ENCODE peak calls at places on chromosomes 3 and 15, in eight cellular contexts. One of them, this sample, is unnamed.

GRCh38 chr15:46933332-46933731 is 784.0 kb upstream of the SEMA6D start:
- DNase-seq in DMS 273 treated with DMSO at 0.1 percent for 48 hours: no peak
- DNase-seq in activated CD4-positive, alpha-beta T cell treated with anti-CD3 and anti-CD28 coated beads for 24 hours: no peak
- DNase-seq in adrenal gland: no peak
- DNase-seq in A549: no peak
- DNase-seq in fibroblast of mammary gland: no peak
- DNase-seq in lung: no peak
- DNase-seq in fibroblast of gingiva: no peak
- DNase-seq in this sample: no peak

GRCh38 chr3:49638445-49638844 is 35.7 kb upstream of the APEH start:
- DNase-seq in adrenal gland: peak
- DNase-seq in fibroblast of gingiva: no peak
- DNase-seq in lung: no peak
- DNase-seq in fibroblast of mammary gland: peak
- DNase-seq in DMS 273 treated with DMSO at 0.1 percent for 48 hours: no peak
- DNase-seq in A549: peak
- DNase-seq in activated CD4-positive, alpha-beta T cell treated with anti-CD3 and anti-CD28 coated beads for 24 hours: no peak
- DNase-seq in this sample: peak

GRCh38 chr3:30539214-30539613 is 67.2 kb upstream of the TGFBR2 start:
- DNase-seq in DMS 273 treated with DMSO at 0.1 percent for 48 hours: no peak
- DNase-seq in fibroblast of gingiva: no peak
- DNase-seq in activated CD4-positive, alpha-beta T cell treated with anti-CD3 and anti-CD28 coated beads for 24 hours: no peak
- DNase-seq in fibroblast of mammary gland: no peak
- DNase-seq in lung: no peak
- DNase-seq in adrenal gland: no peak
- DNase-seq in A549: no peak
- DNase-seq in this sample: no peak

GRCh38 chr3:147513785-147514184 is 104.6 kb downstream of the ZIC1 start:
- DNase-seq in fibroblast of mammary gland: no peak
- DNase-seq in adrenal gland: no peak
- DNase-seq in fibroblast of gingiva: no peak
- DNase-seq in activated CD4-positive, alpha-beta T cell treated with anti-CD3 and anti-CD28 coated beads for 24 hours: no peak
- DNase-seq in A549: no peak
- DNase-seq in DMS 273 treated with DMSO at 0.1 percent for 48 hours: no peak
- DNase-seq in lung: no peak
- DNase-seq in this sample: no peak

GRCh38 chr15:26095710-26096330 is 232.7 kb upstream of the ATP10A start:
- DNase-seq in lung: no peak
- DNase-seq in fibroblast of gingiva: no peak
- DNase-seq in adrenal gland: no peak
- DNase-seq in DMS 273 treated with DMSO at 0.1 percent for 48 hours: no peak
- DNase-seq in A549: no peak
- DNase-seq in activated CD4-positive, alpha-beta T cell treated with anti-CD3 and anti-CD28 coated beads for 24 hours: no peak
- DNase-seq in fibroblast of mammary gland: peak
- DNase-seq in this sample: no peak

GRCh38 chr3:45477026-45477725 is 88.8 kb downstream of the LARS2 start:
- DNase-seq in A549: no peak
- DNase-seq in fibroblast of gingiva: no peak
- DNase-seq in activated CD4-positive, alpha-beta T cell treated with anti-CD3 and anti-CD28 coated beads for 24 hours: no peak
- DNase-seq in fibroblast of mammary gland: no peak
- DNase-seq in lung: no peak
- DNase-seq in DMS 273 treated with DMSO at 0.1 percent for 48 hours: no peak
- DNase-seq in adrenal gland: no peak
- DNase-seq in this sample: no peak

GRCh38 chr3:194872669-194872977 is 186.9 kb downstream of the FAM43A start:
- DNase-seq in fibroblast of gingiva: peak
- DNase-seq in adrenal gland: no peak
- DNase-seq in DMS 273 treated with DMSO at 0.1 percent for 48 hours: peak
- DNase-seq in fibroblast of mammary gland: peak
- DNase-seq in A549: no peak
- DNase-seq in activated CD4-positive, alpha-beta T cell treated with anti-CD3 and anti-CD28 coated beads for 24 hours: no peak
- DNase-seq in lung: no peak
- DNase-seq in this sample: peak

GRCh38 chr3:30848093-30848779 is 46.2 kb downstream of the GADL1 start:
- DNase-seq in adrenal gland: no peak
- DNase-seq in A549: no peak
- DNase-seq in fibroblast of gingiva: no peak
- DNase-seq in activated CD4-positive, alpha-beta T cell treated with anti-CD3 and anti-CD28 coated beads for 24 hours: no peak
- DNase-seq in DMS 273 treated with DMSO at 0.1 percent for 48 hours: no peak
- DNase-seq in lung: no peak
- DNase-seq in fibroblast of mammary gland: no peak
- DNase-seq in this sample: no peak

GRCh38 chr15:65100427-65100826 is 14.6 kb downstream of the UBAP1L start:
- DNase-seq in activated CD4-positive, alpha-beta T cell treated with anti-CD3 and anti-CD28 coated beads for 24 hours: no peak
- DNase-seq in A549: no peak
- DNase-seq in fibroblast of gingiva: no peak
- DNase-seq in DMS 273 treated with DMSO at 0.1 percent for 48 hours: no peak
- DNase-seq in fibroblast of mammary gland: no peak
- DNase-seq in lung: no peak
- DNase-seq in adrenal gland: no peak
- DNase-seq in this sample: no peak

GRCh38 chr3:111715911-111716523 is 120.9 kb upstream of the ZBED2 start:
- DNase-seq in fibroblast of gingiva: peak
- DNase-seq in A549: peak
- DNase-seq in adrenal gland: peak
- DNase-seq in lung: peak
- DNase-seq in DMS 273 treated with DMSO at 0.1 percent for 48 hours: no peak
- DNase-seq in fibroblast of mammary gland: no peak
- DNase-seq in activated CD4-positive, alpha-beta T cell treated with anti-CD3 and anti-CD28 coated beads for 24 hours: no peak
- DNase-seq in this sample: peak

GRCh38 chr15:76764004-76764403 is 141.1 kb downstream of the SCAPER start:
- DNase-seq in lung: no peak
- DNase-seq in adrenal gland: no peak
- DNase-seq in fibroblast of gingiva: no peak
- DNase-seq in A549: no peak
- DNase-seq in activated CD4-positive, alpha-beta T cell treated with anti-CD3 and anti-CD28 coated beads for 24 hours: no peak
- DNase-seq in fibroblast of mammary gland: no peak
- DNase-seq in DMS 273 treated with DMSO at 0.1 percent for 48 hours: no peak
- DNase-seq in this sample: no peak

GRCh38 chr3:18245721-18246120 is 179.4 kb downstream of the SATB1 start:
- DNase-seq in fibroblast of mammary gland: no peak
- DNase-seq in lung: no peak
- DNase-seq in adrenal gland: no peak
- DNase-seq in A549: no peak
- DNase-seq in DMS 273 treated with DMSO at 0.1 percent for 48 hours: no peak
- DNase-seq in fibroblast of gingiva: no peak
- DNase-seq in activated CD4-positive, alpha-beta T cell treated with anti-CD3 and anti-CD28 coated beads for 24 hours: no peak
- DNase-seq in this sample: no peak

GRCh38 chr3:186966406-186966805 is 36.1 kb downstream of the ST6GAL1 start:
- DNase-seq in lung: no peak
- DNase-seq in fibroblast of mammary gland: no peak
- DNase-seq in A549: no peak
- DNase-seq in DMS 273 treated with DMSO at 0.1 percent for 48 hours: no peak
- DNase-seq in adrenal gland: no peak
- DNase-seq in fibroblast of gingiva: no peak
- DNase-seq in activated CD4-positive, alpha-beta T cell treated with anti-CD3 and anti-CD28 coated beads for 24 hours: no peak
- DNase-seq in this sample: no peak

GRCh38 chr3:65855370-65856100 is 183.2 kb downstream of the MAGI1 start:
- DNase-seq in activated CD4-positive, alpha-beta T cell treated with anti-CD3 and anti-CD28 coated beads for 24 hours: no peak
- DNase-seq in A549: no peak
- DNase-seq in DMS 273 treated with DMSO at 0.1 percent for 48 hours: no peak
- DNase-seq in fibroblast of gingiva: peak
- DNase-seq in fibroblast of mammary gland: peak
- DNase-seq in lung: no peak
- DNase-seq in adrenal gland: no peak
- DNase-seq in this sample: no peak

GRCh38 chr3:21290557-21290956 is 460.5 kb downstream of the ZNF385D start:
- DNase-seq in activated CD4-positive, alpha-beta T cell treated with anti-CD3 and anti-CD28 coated beads for 24 hours: no peak
- DNase-seq in DMS 273 treated with DMSO at 0.1 percent for 48 hours: no peak
- DNase-seq in fibroblast of mammary gland: no peak
- DNase-seq in fibroblast of gingiva: no peak
- DNase-seq in lung: no peak
- DNase-seq in A549: no peak
- DNase-seq in adrenal gland: no peak
- DNase-seq in this sample: no peak

GRCh38 chr3:127061641-127062040 is 78.7 kb downstream of the PLXNA1 start:
- DNase-seq in activated CD4-positive, alpha-beta T cell treated with anti-CD3 and anti-CD28 coated beads for 24 hours: no peak
- DNase-seq in DMS 273 treated with DMSO at 0.1 percent for 48 hours: no peak
- DNase-seq in A549: no peak
- DNase-seq in fibroblast of mammary gland: no peak
- DNase-seq in adrenal gland: no peak
- DNase-seq in lung: no peak
- DNase-seq in fibroblast of gingiva: no peak
- DNase-seq in this sample: no peak

GRCh38 chr3:55750525-55750924 is 263.4 kb upstream of the WNT5A start:
- DNase-seq in adrenal gland: no peak
- DNase-seq in fibroblast of mammary gland: peak
- DNase-seq in DMS 273 treated with DMSO at 0.1 percent for 48 hours: no peak
- DNase-seq in fibroblast of gingiva: peak
- DNase-seq in A549: no peak
- DNase-seq in activated CD4-positive, alpha-beta T cell treated with anti-CD3 and anti-CD28 coated beads for 24 hours: no peak
- DNase-seq in lung: peak
- DNase-seq in this sample: peak

GRCh38 chr3:49707113-49707480 is 12.4 kb downstream of the AMIGO3 start:
- DNase-seq in activated CD4-positive, alpha-beta T cell treated with anti-CD3 and anti-CD28 coated beads for 24 hours: no peak
- DNase-seq in A549: no peak
- DNase-seq in adrenal gland: no peak
- DNase-seq in fibroblast of gingiva: no peak
- DNase-seq in DMS 273 treated with DMSO at 0.1 percent for 48 hours: peak
- DNase-seq in fibroblast of mammary gland: peak
- DNase-seq in lung: no peak
- DNase-seq in this sample: no peak

GRCh38 chr15:85154061-85154460 is 172.4 kb downstream of the PDE8A start:
- DNase-seq in fibroblast of gingiva: no peak
- DNase-seq in DMS 273 treated with DMSO at 0.1 percent for 48 hours: no peak
- DNase-seq in A549: no peak
- DNase-seq in fibroblast of mammary gland: no peak
- DNase-seq in lung: no peak
- DNase-seq in activated CD4-positive, alpha-beta T cell treated with anti-CD3 and anti-CD28 coated beads for 24 hours: no peak
- DNase-seq in adrenal gland: no peak
- DNase-seq in this sample: no peak

GRCh38 chr3:196348698-196349097 is 10.5 kb upstream of the TM4SF19 start:
- DNase-seq in A549: no peak
- DNase-seq in lung: no peak
- DNase-seq in DMS 273 treated with DMSO at 0.1 percent for 48 hours: no peak
- DNase-seq in adrenal gland: no peak
- DNase-seq in fibroblast of mammary gland: no peak
- DNase-seq in activated CD4-positive, alpha-beta T cell treated with anti-CD3 and anti-CD28 coated beads for 24 hours: no peak
- DNase-seq in fibroblast of gingiva: no peak
- DNase-seq in this sample: no peak

GRCh38 chr3:55647086-55647485 is 160.0 kb upstream of the WNT5A start:
- DNase-seq in lung: no peak
- DNase-seq in adrenal gland: no peak
- DNase-seq in DMS 273 treated with DMSO at 0.1 percent for 48 hours: no peak
- DNase-seq in activated CD4-positive, alpha-beta T cell treated with anti-CD3 and anti-CD28 coated beads for 24 hours: no peak
- DNase-seq in A549: no peak
- DNase-seq in fibroblast of gingiva: no peak
- DNase-seq in fibroblast of mammary gland: no peak
- DNase-seq in this sample: no peak

GRCh38 chr15:36335211-36335610 is 244.2 kb upstream of the CDIN1 start:
- DNase-seq in fibroblast of mammary gland: no peak
- DNase-seq in fibroblast of gingiva: no peak
- DNase-seq in adrenal gland: no peak
- DNase-seq in A549: no peak
- DNase-seq in lung: no peak
- DNase-seq in DMS 273 treated with DMSO at 0.1 percent for 48 hours: no peak
- DNase-seq in activated CD4-positive, alpha-beta T cell treated with anti-CD3 and anti-CD28 coated beads for 24 hours: no peak
- DNase-seq in this sample: no peak

GRCh38 chr3:65951836-65952505 is 86.7 kb downstream of the MAGI1 start:
- DNase-seq in adrenal gland: no peak
- DNase-seq in A549: no peak
- DNase-seq in lung: no peak
- DNase-seq in fibroblast of gingiva: no peak
- DNase-seq in fibroblast of mammary gland: peak
- DNase-seq in activated CD4-positive, alpha-beta T cell treated with anti-CD3 and anti-CD28 coated beads for 24 hours: no peak
- DNase-seq in DMS 273 treated with DMSO at 0.1 percent for 48 hours: no peak
- DNase-seq in this sample: no peak

GRCh38 chr3:187161556-187161955 is 22.3 kb upstream of the RPL39L start:
- DNase-seq in fibroblast of gingiva: no peak
- DNase-seq in activated CD4-positive, alpha-beta T cell treated with anti-CD3 and anti-CD28 coated beads for 24 hours: no peak
- DNase-seq in adrenal gland: no peak
- DNase-seq in fibroblast of mammary gland: no peak
- DNase-seq in lung: no peak
- DNase-seq in A549: no peak
- DNase-seq in DMS 273 treated with DMSO at 0.1 percent for 48 hours: no peak
- DNase-seq in this sample: no peak

GRCh38 chr15:69300129-69300588 is 1.4 kb downstream of the PAQR5 start:
- DNase-seq in fibroblast of mammary gland: no peak
- DNase-seq in DMS 273 treated with DMSO at 0.1 percent for 48 hours: no peak
- DNase-seq in lung: no peak
- DNase-seq in adrenal gland: peak
- DNase-seq in activated CD4-positive, alpha-beta T cell treated with anti-CD3 and anti-CD28 coated beads for 24 hours: no peak
- DNase-seq in A549: no peak
- DNase-seq in fibroblast of gingiva: no peak
- DNase-seq in this sample: no peak

GRCh38 chr3:172646439-172647015 is 64.3 kb downstream of the NCEH1 start:
- DNase-seq in fibroblast of gingiva: peak
- DNase-seq in adrenal gland: peak
- DNase-seq in A549: no peak
- DNase-seq in DMS 273 treated with DMSO at 0.1 percent for 48 hours: peak
- DNase-seq in fibroblast of mammary gland: peak
- DNase-seq in activated CD4-positive, alpha-beta T cell treated with anti-CD3 and anti-CD28 coated beads for 24 hours: no peak
- DNase-seq in lung: no peak
- DNase-seq in this sample: peak

GRCh38 chr3:36380171-36381031 is at the start of gene STAC:
- DNase-seq in fibroblast of mammary gland: peak
- DNase-seq in lung: peak
- DNase-seq in A549: peak
- DNase-seq in fibroblast of gingiva: peak
- DNase-seq in activated CD4-positive, alpha-beta T cell treated with anti-CD3 and anti-CD28 coated beads for 24 hours: no peak
- DNase-seq in adrenal gland: peak
- DNase-seq in DMS 273 treated with DMSO at 0.1 percent for 48 hours: no peak
- DNase-seq in this sample: no peak

GRCh38 chr3:69439683-69440270 is 53.9 kb upstream of the FRMD4B start:
- DNase-seq in DMS 273 treated with DMSO at 0.1 percent for 48 hours: peak
- DNase-seq in lung: no peak
- DNase-seq in adrenal gland: no peak
- DNase-seq in activated CD4-positive, alpha-beta T cell treated with anti-CD3 and anti-CD28 coated beads for 24 hours: no peak
- DNase-seq in A549: no peak
- DNase-seq in fibroblast of mammary gland: peak
- DNase-seq in fibroblast of gingiva: peak
- DNase-seq in this sample: peak

GRCh38 chr15:73631915-73632669 is 1.1 kb downstream of the NPTN start:
- DNase-seq in adrenal gland: peak
- DNase-seq in fibroblast of gingiva: peak
- DNase-seq in activated CD4-positive, alpha-beta T cell treated with anti-CD3 and anti-CD28 coated beads for 24 hours: no peak
- DNase-seq in DMS 273 treated with DMSO at 0.1 percent for 48 hours: no peak
- DNase-seq in A549: peak
- DNase-seq in lung: no peak
- DNase-seq in fibroblast of mammary gland: peak
- DNase-seq in this sample: peak

GRCh38 chr15:33107950-33108349 is 86.6 kb downstream of the FMN1 start:
- DNase-seq in DMS 273 treated with DMSO at 0.1 percent for 48 hours: no peak
- DNase-seq in fibroblast of mammary gland: peak
- DNase-seq in adrenal gland: no peak
- DNase-seq in activated CD4-positive, alpha-beta T cell treated with anti-CD3 and anti-CD28 coated beads for 24 hours: no peak
- DNase-seq in fibroblast of gingiva: peak
- DNase-seq in A549: no peak
- DNase-seq in lung: no peak
- DNase-seq in this sample: no peak

GRCh38 chr3:106814231-106814630 is 563.0 kb upstream of the CCDC54 start:
- DNase-seq in DMS 273 treated with DMSO at 0.1 percent for 48 hours: peak
- DNase-seq in fibroblast of gingiva: peak
- DNase-seq in lung: no peak
- DNase-seq in fibroblast of mammary gland: no peak
- DNase-seq in adrenal gland: no peak
- DNase-seq in activated CD4-positive, alpha-beta T cell treated with anti-CD3 and anti-CD28 coated beads for 24 hours: no peak
- DNase-seq in A549: no peak
- DNase-seq in this sample: no peak

GRCh38 chr3:124878561-124879394 is 8.4 kb downstream of the ITGB5 start:
- DNase-seq in lung: no peak
- DNase-seq in A549: peak
- DNase-seq in adrenal gland: peak
- DNase-seq in fibroblast of mammary gland: peak
- DNase-seq in activated CD4-positive, alpha-beta T cell treated with anti-CD3 and anti-CD28 coated beads for 24 hours: no peak
- DNase-seq in DMS 273 treated with DMSO at 0.1 percent for 48 hours: no peak
- DNase-seq in fibroblast of gingiva: peak
- DNase-seq in this sample: peak

GRCh38 chr3:190323241-190323617 is 983 bp upstream of the CLDN1 start:
- DNase-seq in adrenal gland: no peak
- DNase-seq in lung: no peak
- DNase-seq in activated CD4-positive, alpha-beta T cell treated with anti-CD3 and anti-CD28 coated beads for 24 hours: no peak
- DNase-seq in DMS 273 treated with DMSO at 0.1 percent for 48 hours: no peak
- DNase-seq in A549: no peak
- DNase-seq in fibroblast of gingiva: no peak
- DNase-seq in fibroblast of mammary gland: peak
- DNase-seq in this sample: no peak

GRCh38 chr15:89075121-89075640 is 13.1 kb upstream of the ABHD2 start:
- DNase-seq in adrenal gland: no peak
- DNase-seq in activated CD4-positive, alpha-beta T cell treated with anti-CD3 and anti-CD28 coated beads for 24 hours: no peak
- DNase-seq in lung: no peak
- DNase-seq in A549: no peak
- DNase-seq in DMS 273 treated with DMSO at 0.1 percent for 48 hours: no peak
- DNase-seq in fibroblast of mammary gland: no peak
- DNase-seq in fibroblast of gingiva: no peak
- DNase-seq in this sample: no peak

This sample was measured in LoVo.